ENCODE peak calls at places on chromosomes 13 and 19, in ten cellular contexts. One of them, this sample, is unnamed.

GRCh38 chr19:14090509-14091085 is at the start of gene SAMD1:
- DNase-seq in thyroid gland: peak
- DNase-seq in cardiac muscle cell: peak
- DNase-seq in progenitor cell of endocrine pancreas: peak
- DNase-seq in epithelial cell of esophagus: peak
- DNase-seq in mucosa of descending colon: peak
- DNase-seq in ovary: peak
- DNase-seq in esophagus squamous epithelium: peak
- DNase-seq in WTC11: peak
- DNase-seq in coronary artery: peak
- DNase-seq in this sample: peak

GRCh38 chr13:28529836-28530235 is 34.9 kb upstream of the FLT1 start:
- DNase-seq in thyroid gland: no peak
- DNase-seq in coronary artery: no peak
- DNase-seq in cardiac muscle cell: no peak
- DNase-seq in WTC11: no peak
- DNase-seq in ovary: no peak
- DNase-seq in progenitor cell of endocrine pancreas: no peak
- DNase-seq in esophagus squamous epithelium: no peak
- DNase-seq in epithelial cell of esophagus: no peak
- DNase-seq in mucosa of descending colon: no peak
- DNase-seq in this sample: no peak

GRCh38 chr19:15616627-15617270 is 1.7 kb downstream of the CYP4F8 start:
- DNase-seq in coronary artery: no peak
- DNase-seq in progenitor cell of endocrine pancreas: no peak
- DNase-seq in ovary: no peak
- DNase-seq in thyroid gland: no peak
- DNase-seq in WTC11: no peak
- DNase-seq in epithelial cell of esophagus: no peak
- DNase-seq in esophagus squamous epithelium: no peak
- DNase-seq in mucosa of descending colon: no peak
- DNase-seq in cardiac muscle cell: no peak
- DNase-seq in this sample: no peak

GRCh38 chr13:78309497-78310180 is 293.7 kb downstream of the POU4F1 start:
- DNase-seq in mucosa of descending colon: no peak
- DNase-seq in coronary artery: no peak
- DNase-seq in epithelial cell of esophagus: no peak
- DNase-seq in progenitor cell of endocrine pancreas: no peak
- DNase-seq in WTC11: no peak
- DNase-seq in esophagus squamous epithelium: no peak
- DNase-seq in ovary: no peak
- DNase-seq in cardiac muscle cell: no peak
- DNase-seq in thyroid gland: no peak
- DNase-seq in this sample: no peak

GRCh38 chr13:111962431-111962891 is 104.5 kb upstream of the SOX1 start:
- DNase-seq in epithelial cell of esophagus: no peak
- DNase-seq in esophagus squamous epithelium: no peak
- DNase-seq in ovary: no peak
- DNase-seq in coronary artery: no peak
- DNase-seq in WTC11: no peak
- DNase-seq in cardiac muscle cell: no peak
- DNase-seq in mucosa of descending colon: no peak
- DNase-seq in progenitor cell of endocrine pancreas: no peak
- DNase-seq in thyroid gland: no peak
- DNase-seq in this sample: no peak

GRCh38 chr19:29492761-29493160 is 33.0 kb upstream of the VSTM2B start:
- DNase-seq in progenitor cell of endocrine pancreas: no peak
- DNase-seq in cardiac muscle cell: no peak
- DNase-seq in coronary artery: no peak
- DNase-seq in thyroid gland: no peak
- DNase-seq in WTC11: no peak
- DNase-seq in mucosa of descending colon: no peak
- DNase-seq in epithelial cell of esophagus: no peak
- DNase-seq in ovary: no peak
- DNase-seq in esophagus squamous epithelium: no peak
- DNase-seq in this sample: no peak

GRCh38 chr19:13881231-13881691 is 4.3 kb downstream of the NANOS3 start:
- DNase-seq in ovary: no peak
- DNase-seq in mucosa of descending colon: no peak
- DNase-seq in WTC11: peak
- DNase-seq in cardiac muscle cell: peak
- DNase-seq in coronary artery: no peak
- DNase-seq in epithelial cell of esophagus: no peak
- DNase-seq in progenitor cell of endocrine pancreas: no peak
- DNase-seq in thyroid gland: no peak
- DNase-seq in esophagus squamous epithelium: no peak
- DNase-seq in this sample: peak

GRCh38 chr19:5823579-5824281 is 15.8 kb downstream of the FUT6 start:
- DNase-seq in WTC11: peak
- DNase-seq in cardiac muscle cell: no peak
- DNase-seq in progenitor cell of endocrine pancreas: no peak
- DNase-seq in thyroid gland: no peak
- DNase-seq in coronary artery: no peak
- DNase-seq in ovary: no peak
- DNase-seq in epithelial cell of esophagus: peak
- DNase-seq in mucosa of descending colon: no peak
- DNase-seq in esophagus squamous epithelium: no peak
- DNase-seq in this sample: no peak

GRCh38 chr13:33742321-33742720 is 75.6 kb upstream of the RFC3 start:
- DNase-seq in coronary artery: no peak
- DNase-seq in esophagus squamous epithelium: no peak
- DNase-seq in thyroid gland: no peak
- DNase-seq in WTC11: no peak
- DNase-seq in cardiac muscle cell: no peak
- DNase-seq in progenitor cell of endocrine pancreas: no peak
- DNase-seq in epithelial cell of esophagus: no peak
- DNase-seq in ovary: no peak
- DNase-seq in mucosa of descending colon: no peak
- DNase-seq in this sample: no peak

GRCh38 chr13:33743438-33744368 is 74.2 kb upstream of the RFC3 start:
- DNase-seq in epithelial cell of esophagus: peak
- DNase-seq in esophagus squamous epithelium: no peak
- DNase-seq in thyroid gland: no peak
- DNase-seq in cardiac muscle cell: peak
- DNase-seq in mucosa of descending colon: no peak
- DNase-seq in ovary: no peak
- DNase-seq in progenitor cell of endocrine pancreas: no peak
- DNase-seq in coronary artery: no peak
- DNase-seq in WTC11: no peak
- DNase-seq in this sample: peak

GRCh38 chr13:33745370-33746324 is 72.3 kb upstream of the RFC3 start:
- DNase-seq in esophagus squamous epithelium: no peak
- DNase-seq in WTC11: no peak
- DNase-seq in cardiac muscle cell: no peak
- DNase-seq in mucosa of descending colon: no peak
- DNase-seq in coronary artery: no peak
- DNase-seq in epithelial cell of esophagus: no peak
- DNase-seq in progenitor cell of endocrine pancreas: no peak
- DNase-seq in ovary: no peak
- DNase-seq in thyroid gland: no peak
- DNase-seq in this sample: no peak

GRCh38 chr13:33746867-33747266 is 71.1 kb upstream of the RFC3 start:
- DNase-seq in cardiac muscle cell: no peak
- DNase-seq in coronary artery: no peak
- DNase-seq in thyroid gland: no peak
- DNase-seq in WTC11: no peak
- DNase-seq in progenitor cell of endocrine pancreas: no peak
- DNase-seq in epithelial cell of esophagus: no peak
- DNase-seq in mucosa of descending colon: no peak
- DNase-seq in ovary: no peak
- DNase-seq in esophagus squamous epithelium: no peak
- DNase-seq in this sample: no peak

GRCh38 chr13:33744589-33745369 is 73.2 kb upstream of the RFC3 start:
- DNase-seq in esophagus squamous epithelium: no peak
- DNase-seq in cardiac muscle cell: peak
- DNase-seq in epithelial cell of esophagus: no peak
- DNase-seq in mucosa of descending colon: no peak
- DNase-seq in WTC11: no peak
- DNase-seq in ovary: peak
- DNase-seq in coronary artery: no peak
- DNase-seq in thyroid gland: peak
- DNase-seq in progenitor cell of endocrine pancreas: no peak
- DNase-seq in this sample: no peak
- TF ChIP-seq CTCF in esophagus squamous epithelium: no peak
- TF ChIP-seq CTCF in cardiac muscle cell: no peak
- TF ChIP-seq CTCF in epithelial cell of esophagus: no peak
- TF ChIP-seq CTCF in mucosa of descending colon: no peak
- TF ChIP-seq CTCF in WTC11: no peak
- TF ChIP-seq CTCF in ovary: no peak
- TF ChIP-seq CTCF in coronary artery: no peak
- TF ChIP-seq CTCF in thyroid gland: no peak
- TF ChIP-seq CTCF in progenitor cell of endocrine pancreas: no peak
- TF ChIP-seq CTCF in this sample: no peak

GRCh38 chr19:49017041-49017665 is at the start of gene LHB:
- DNase-seq in epithelial cell of esophagus: no peak
- DNase-seq in WTC11: no peak
- DNase-seq in coronary artery: no peak
- DNase-seq in thyroid gland: no peak
- DNase-seq in mucosa of descending colon: no peak
- DNase-seq in cardiac muscle cell: no peak
- DNase-seq in progenitor cell of endocrine pancreas: no peak
- DNase-seq in esophagus squamous epithelium: no peak
- DNase-seq in ovary: no peak
- DNase-seq in this sample: no peak

GRCh38 chr19:49020931-49021895 is 2.9 kb downstream of the CGB3 start:
- DNase-seq in WTC11: no peak
- DNase-seq in esophagus squamous epithelium: no peak
- DNase-seq in ovary: no peak
- DNase-seq in mucosa of descending colon: no peak
- DNase-seq in progenitor cell of endocrine pancreas: no peak
- DNase-seq in epithelial cell of esophagus: no peak
- DNase-seq in cardiac muscle cell: no peak
- DNase-seq in thyroid gland: no peak
- DNase-seq in coronary artery: no peak
- DNase-seq in this sample: peak

GRCh38 chr19:49017666-49018351 is 918 bp upstream of the LHB start:
- DNase-seq in esophagus squamous epithelium: no peak
- DNase-seq in ovary: peak
- DNase-seq in WTC11: peak
- DNase-seq in coronary artery: no peak
- DNase-seq in progenitor cell of endocrine pancreas: peak
- DNase-seq in epithelial cell of esophagus: peak
- DNase-seq in mucosa of descending colon: peak
- DNase-seq in cardiac muscle cell: peak
- DNase-seq in thyroid gland: peak
- DNase-seq in this sample: peak

GRCh38 chr19:49020342-49020741 is 3.5 kb upstream of the LHB start:
- DNase-seq in cardiac muscle cell: no peak
- DNase-seq in mucosa of descending colon: no peak
- DNase-seq in ovary: no peak
- DNase-seq in thyroid gland: no peak
- DNase-seq in coronary artery: no peak
- DNase-seq in epithelial cell of esophagus: no peak
- DNase-seq in progenitor cell of endocrine pancreas: no peak
- DNase-seq in esophagus squamous epithelium: no peak
- DNase-seq in WTC11: peak
- DNase-seq in this sample: no peak

DNA sequence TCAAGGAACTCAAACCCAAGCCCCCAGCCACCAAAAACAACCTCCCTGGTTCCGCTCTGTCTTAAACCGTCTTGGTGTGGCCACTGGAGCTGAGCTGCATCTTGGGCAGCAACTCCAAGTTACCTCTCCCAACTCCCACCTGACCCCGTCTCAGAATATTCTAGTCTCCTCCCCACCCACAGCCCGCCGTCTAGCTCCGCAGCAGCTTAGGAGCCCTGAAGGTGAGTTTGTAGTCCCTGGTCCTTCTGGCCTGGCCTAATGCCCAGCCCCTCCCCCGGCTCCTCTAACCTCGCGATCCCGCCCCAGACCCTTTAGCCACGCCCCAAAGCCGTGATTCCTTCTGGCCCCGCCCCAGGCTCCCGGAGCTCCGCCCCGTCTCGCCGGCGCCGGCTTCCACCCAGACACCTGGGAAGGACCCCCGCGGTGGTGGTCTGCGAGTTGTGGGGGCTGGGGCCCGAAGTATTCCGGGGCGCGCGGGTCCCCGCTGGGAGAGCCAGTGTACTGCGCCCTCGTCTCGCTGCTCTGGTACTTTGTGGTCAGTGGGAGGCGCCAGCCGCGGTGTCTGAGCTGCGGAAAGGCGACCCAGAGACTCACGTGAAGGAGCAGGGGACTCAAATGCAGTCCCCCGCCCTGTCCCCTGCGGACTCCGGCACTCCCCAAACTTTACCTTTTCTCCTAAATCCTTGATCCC is 2.5 kb upstream of the LHB start:
- DNase-seq in ovary: peak
- DNase-seq in coronary artery: no peak
- DNase-seq in esophagus squamous epithelium: no peak
- DNase-seq in mucosa of descending colon: peak
- DNase-seq in WTC11: peak
- DNase-seq in progenitor cell of endocrine pancreas: no peak
- DNase-seq in epithelial cell of esophagus: peak
- DNase-seq in cardiac muscle cell: peak
- DNase-seq in thyroid gland: peak
- DNase-seq in this sample: peak
- TF ChIP-seq CTCF in ovary: no peak
- TF ChIP-seq CTCF in coronary artery: no peak
- TF ChIP-seq CTCF in esophagus squamous epithelium: no peak
- TF ChIP-seq CTCF in mucosa of descending colon: no peak
- TF ChIP-seq CTCF in WTC11: no peak
- TF ChIP-seq CTCF in progenitor cell of endocrine pancreas: peak
- TF ChIP-seq CTCF in epithelial cell of esophagus: peak
- TF ChIP-seq CTCF in cardiac muscle cell: no peak
- TF ChIP-seq CTCF in thyroid gland: no peak
- TF ChIP-seq CTCF in this sample: no peak

GRCh38 chr19:33821871-33822270 is 25.2 kb downstream of the KCTD15 start:
- DNase-seq in cardiac muscle cell: no peak
- DNase-seq in coronary artery: no peak
- DNase-seq in WTC11: no peak
- DNase-seq in progenitor cell of endocrine pancreas: no peak
- DNase-seq in epithelial cell of esophagus: peak
- DNase-seq in ovary: no peak
- DNase-seq in esophagus squamous epithelium: no peak
- DNase-seq in mucosa of descending colon: no peak
- DNase-seq in thyroid gland: no peak
- DNase-seq in this sample: no peak

GRCh38 chr19:33823341-33823740 is 26.7 kb downstream of the KCTD15 start:
- DNase-seq in epithelial cell of esophagus: no peak
- DNase-seq in WTC11: no peak
- DNase-seq in cardiac muscle cell: no peak
- DNase-seq in mucosa of descending colon: no peak
- DNase-seq in thyroid gland: no peak
- DNase-seq in ovary: no peak
- DNase-seq in coronary artery: no peak
- DNase-seq in esophagus squamous epithelium: no peak
- DNase-seq in progenitor cell of endocrine pancreas: no peak
- DNase-seq in this sample: no peak

GRCh38 chr19:33818426-33818825 is 21.8 kb downstream of the KCTD15 start:
- DNase-seq in mucosa of descending colon: no peak
- DNase-seq in cardiac muscle cell: no peak
- DNase-seq in esophagus squamous epithelium: no peak
- DNase-seq in thyroid gland: no peak
- DNase-seq in epithelial cell of esophagus: no peak
- DNase-seq in WTC11: no peak
- DNase-seq in ovary: no peak
- DNase-seq in progenitor cell of endocrine pancreas: no peak
- DNase-seq in coronary artery: no peak
- DNase-seq in this sample: no peak

GRCh38 chr19:33819496-33819874 is 22.8 kb downstream of the KCTD15 start:
- DNase-seq in ovary: no peak
- DNase-seq in WTC11: no peak
- DNase-seq in cardiac muscle cell: no peak
- DNase-seq in thyroid gland: no peak
- DNase-seq in progenitor cell of endocrine pancreas: no peak
- DNase-seq in esophagus squamous epithelium: no peak
- DNase-seq in epithelial cell of esophagus: no peak
- DNase-seq in coronary artery: no peak
- DNase-seq in mucosa of descending colon: no peak
- DNase-seq in this sample: no peak

DNA sequence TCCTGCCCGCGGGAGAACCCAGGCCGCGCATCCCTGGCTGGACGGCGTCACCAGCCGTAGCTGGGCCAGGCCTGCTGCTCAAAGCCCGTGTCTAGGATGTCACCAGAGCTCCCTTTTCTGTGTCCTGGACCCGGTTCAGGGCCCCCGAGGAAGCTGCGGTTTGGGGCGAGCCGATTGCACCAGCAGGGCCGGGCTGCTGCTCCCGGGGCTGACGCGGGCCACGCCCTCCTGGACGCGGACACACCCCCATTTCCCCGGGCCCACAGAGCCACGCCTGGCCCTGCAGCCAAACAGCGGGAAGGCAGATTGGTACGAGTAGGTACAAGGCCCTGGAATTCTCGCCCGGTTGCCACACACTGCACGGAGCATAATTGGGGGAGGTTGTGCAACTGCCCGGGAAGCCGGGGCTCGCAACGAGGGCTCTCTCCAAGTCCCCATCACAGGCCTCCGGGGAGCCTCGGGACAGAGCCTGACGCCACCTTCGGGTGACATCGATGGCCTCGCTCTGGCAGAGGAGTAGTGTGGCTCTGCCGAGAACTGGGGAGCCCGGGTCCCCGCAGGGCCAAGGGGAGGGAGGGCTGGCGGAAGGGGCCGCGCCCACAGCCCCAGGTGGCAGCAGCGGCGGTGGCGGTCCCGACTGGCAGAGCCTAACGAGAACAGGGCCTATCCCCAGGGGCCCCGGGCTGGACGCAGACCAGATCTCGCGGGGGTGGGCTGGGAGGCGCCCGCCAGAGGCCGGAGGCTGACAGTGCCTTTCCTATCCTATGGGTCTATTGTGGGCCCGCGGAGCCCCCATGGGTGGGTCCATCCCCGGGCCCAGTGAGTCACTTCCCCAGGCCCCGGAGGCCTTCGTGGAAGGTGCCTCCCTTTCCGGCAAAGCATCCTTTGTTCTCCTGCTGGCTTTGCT is 23.5 kb downstream of the KCTD15 start:
- DNase-seq in mucosa of descending colon: peak
- DNase-seq in progenitor cell of endocrine pancreas: peak
- DNase-seq in ovary: peak
- DNase-seq in esophagus squamous epithelium: no peak
- DNase-seq in coronary artery: peak
- DNase-seq in epithelial cell of esophagus: peak
- DNase-seq in thyroid gland: peak
- DNase-seq in cardiac muscle cell: peak
- DNase-seq in WTC11: peak
- DNase-seq in this sample: peak
- TF ChIP-seq CTCF in mucosa of descending colon: no peak
- TF ChIP-seq CTCF in progenitor cell of endocrine pancreas: no peak
- TF ChIP-seq CTCF in ovary: no peak
- TF ChIP-seq CTCF in esophagus squamous epithelium: no peak
- TF ChIP-seq CTCF in coronary artery: no peak
- TF ChIP-seq CTCF in epithelial cell of esophagus: no peak
- TF ChIP-seq CTCF in thyroid gland: no peak
- TF ChIP-seq CTCF in cardiac muscle cell: no peak
- TF ChIP-seq CTCF in WTC11: no peak
- TF ChIP-seq CTCF in this sample: no peak

GRCh38 chr19:3975144-3975543 is 4.2 kb upstream of the DAPK3 start:
- DNase-seq in cardiac muscle cell: no peak
- DNase-seq in thyroid gland: no peak
- DNase-seq in esophagus squamous epithelium: no peak
- DNase-seq in ovary: peak
- DNase-seq in mucosa of descending colon: no peak
- DNase-seq in epithelial cell of esophagus: no peak
- DNase-seq in WTC11: no peak
- DNase-seq in coronary artery: no peak
- DNase-seq in progenitor cell of endocrine pancreas: no peak
- DNase-seq in this sample: no peak

GRCh38 chr19:3970313-3970807 is 539 bp downstream of the DAPK3 start:
- DNase-seq in WTC11: no peak
- DNase-seq in esophagus squamous epithelium: no peak
- DNase-seq in epithelial cell of esophagus: no peak
- DNase-seq in ovary: no peak
- DNase-seq in coronary artery: no peak
- DNase-seq in thyroid gland: peak
- DNase-seq in mucosa of descending colon: no peak
- DNase-seq in progenitor cell of endocrine pancreas: peak
- DNase-seq in cardiac muscle cell: no peak
- DNase-seq in this sample: no peak

GRCh38 chr19:3968556-3969434 is 2.1 kb downstream of the DAPK3 start:
- DNase-seq in progenitor cell of endocrine pancreas: peak
- DNase-seq in coronary artery: peak
- DNase-seq in mucosa of descending colon: peak
- DNase-seq in ovary: peak
- DNase-seq in thyroid gland: peak
- DNase-seq in epithelial cell of esophagus: peak
- DNase-seq in WTC11: peak
- DNase-seq in cardiac muscle cell: peak
- DNase-seq in esophagus squamous epithelium: no peak
- DNase-seq in this sample: no peak

GRCh38 chr19:3969435-3970312 is 1.2 kb downstream of the DAPK3 start:
- DNase-seq in thyroid gland: no peak
- DNase-seq in progenitor cell of endocrine pancreas: peak
- DNase-seq in esophagus squamous epithelium: no peak
- DNase-seq in ovary: peak
- DNase-seq in cardiac muscle cell: peak
- DNase-seq in WTC11: peak
- DNase-seq in mucosa of descending colon: no peak
- DNase-seq in epithelial cell of esophagus: peak
- DNase-seq in coronary artery: no peak
- DNase-seq in this sample: no peak

DNA sequence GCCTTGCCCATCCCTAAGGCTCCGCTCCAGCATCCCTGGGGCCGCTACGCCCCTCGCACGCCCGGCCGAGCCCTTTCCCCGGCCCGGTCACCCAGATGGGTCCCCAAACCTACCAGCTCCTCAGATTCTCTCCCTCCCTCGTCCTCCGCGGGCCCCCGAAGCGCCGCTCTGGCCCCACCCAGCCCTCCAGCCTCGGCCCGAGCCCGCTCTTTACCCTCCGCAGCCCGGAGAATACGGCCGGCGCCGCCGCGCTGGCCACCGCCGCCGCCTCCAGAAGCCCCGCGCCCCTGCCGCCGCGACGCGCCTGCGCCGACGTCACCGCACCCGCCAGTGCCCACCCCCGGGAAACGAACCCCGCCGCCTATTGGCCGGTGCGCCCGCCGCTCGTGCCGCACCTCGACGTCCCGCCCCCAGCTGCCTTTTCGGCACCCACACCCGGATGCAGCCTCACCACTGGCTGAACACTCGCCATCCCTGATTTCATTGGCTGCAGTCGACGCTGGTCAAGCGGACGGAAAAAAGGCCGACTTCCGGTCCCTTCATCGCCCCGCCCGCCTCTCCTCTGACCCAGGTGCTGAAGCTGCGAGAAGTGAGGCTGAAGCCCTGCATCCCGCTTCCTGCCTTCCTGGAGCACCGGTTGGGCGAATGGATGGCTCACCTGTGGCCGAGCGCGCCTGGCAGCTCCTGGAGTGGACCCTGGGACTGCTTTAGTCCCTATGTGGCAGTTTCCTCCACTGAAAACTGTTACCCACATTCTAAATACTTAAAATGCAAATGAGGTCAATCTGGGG is at the start of gene DAPK3:
- DNase-seq in progenitor cell of endocrine pancreas: peak
- DNase-seq in thyroid gland: peak
- DNase-seq in coronary artery: peak
- DNase-seq in ovary: peak
- DNase-seq in WTC11: peak
- DNase-seq in esophagus squamous epithelium: peak
- DNase-seq in cardiac muscle cell: peak
- DNase-seq in epithelial cell of esophagus: peak
- DNase-seq in mucosa of descending colon: peak
- DNase-seq in this sample: peak
- TF ChIP-seq CTCF in progenitor cell of endocrine pancreas: no peak
- TF ChIP-seq CTCF in thyroid gland: no peak
- TF ChIP-seq CTCF in coronary artery: no peak
- TF ChIP-seq CTCF in ovary: peak
- TF ChIP-seq CTCF in WTC11: no peak
- TF ChIP-seq CTCF in esophagus squamous epithelium: peak
- TF ChIP-seq CTCF in cardiac muscle cell: no peak
- TF ChIP-seq CTCF in epithelial cell of esophagus: no peak
- TF ChIP-seq CTCF in mucosa of descending colon: no peak
- TF ChIP-seq CTCF in this sample: no peak

This sample was measured in activated CD8-positive, alpha-beta T cell treated with anti-CD3 and anti-CD28 coated beads for 36 hours.